ENCODE peak calls at places on chromosome 13, in seven cellular contexts. J, L, F, G, D, H and P are unnamed samples.

GRCh38 chr13:45768668-45769067 is 66.5 kb downstream of the CBY2 start:
- DNase-seq in F (no peak), H (no peak), J (no peak), D (no peak), L (no peak), G (no peak), P (no peak)

GRCh38 chr13:67238277-67238859 is 8.2 kb upstream of the PCDH9 start:
- DNase-seq in G (no peak), L (no peak), H (peak; percentile 37), J (no peak), F (no peak), D (no peak), P (no peak)

GRCh38 chr13:92407858-92408257 is 818.7 kb upstream of the GPC6 start:
- DNase-seq in G (no peak), H (no peak), L (peak; percentile 25), J (no peak), F (no peak), D (no peak), P (no peak)

GRCh38 chr13:100751826-100752225 is 77.2 kb upstream of the TMTC4 start:
- DNase-seq in F (no peak), L (no peak), J (no peak), G (no peak), D (no peak), H (no peak), P (no peak)

GRCh38 chr13:98044301-98044700 is 90.8 kb downstream of the IPO5 start:
- DNase-seq in H (no peak), F (no peak), G (no peak), L (no peak), J (no peak), D (no peak), P (no peak)

GRCh38 chr13:77509221-77509620 is 26.3 kb upstream of the SCEL start:
- DNase-seq in H (no peak), J (no peak), G (no peak), F (no peak), D (no peak), L (no peak), P (no peak)

GRCh38 chr13:74040200-74040599 is 94.0 kb downstream of the KLF12 start:
- DNase-seq in F (no peak), H (peak; percentile 65), L (no peak), G (peak; percentile 36), J (no peak), D (no peak), P (peak; percentile 62)

GRCh38 chr13:102793583-102794355 is 5.0 kb downstream of the POGLUT2 start:
- DNase-seq in J (no peak), F (no peak), D (no peak), G (no peak), L (no peak), H (no peak), P (no peak)

GRCh38 chr13:105758929-105759328 is 776.5 kb downstream of the EFNB2 start:
- DNase-seq in G (no peak), L (no peak), D (no peak), F (no peak), H (no peak), J (no peak), P (no peak)

GRCh38 chr13:41061914-41062837 is 867 bp downstream of the WBP4 start:
- DNase-seq in D (no peak), F (no peak), J (no peak), L (no peak), G (no peak), H (peak; percentile 86), P (no peak)

GRCh38 chr13:51674276-51674675 is 90.0 kb downstream of the WDFY2 start:
- DNase-seq in J (no peak), G (peak; percentile 89), F (peak; percentile 85), H (peak; percentile 49), L (peak; percentile 55), D (no peak), P (peak; percentile 27)

GRCh38 chr13:95296326-95296939 is 4.8 kb downstream of the ABCC4 start:
- DNase-seq in J (no peak), G (peak; percentile 72), D (no peak), H (peak; percentile 46), F (peak; percentile 79), L (no peak), P (peak; percentile 73)

GRCh38 chr13:75788494-75788991 is 152.4 kb downstream of the LMO7 start:
- DNase-seq in L (no peak), G (peak; percentile 52), D (no peak), F (no peak), J (no peak), H (no peak), P (peak; percentile 74)

GRCh38 chr13:75792526-75793187 is 156.5 kb downstream of the LMO7 start:
- DNase-seq in J (no peak), D (no peak), H (peak; percentile 59), L (no peak), F (no peak), G (no peak), P (no peak)

GRCh38 chr13:75787249-75787940 is 151.3 kb downstream of the LMO7 start:
- DNase-seq in G (no peak), D (no peak), F (no peak), J (no peak), L (no peak), H (no peak), P (no peak)

GRCh38 chr13:75790198-75790970 is 154.3 kb downstream of the LMO7 start:
- DNase-seq in J (no peak), D (no peak), L (no peak), G (no peak), H (no peak), F (no peak), P (no peak)

DNA sequence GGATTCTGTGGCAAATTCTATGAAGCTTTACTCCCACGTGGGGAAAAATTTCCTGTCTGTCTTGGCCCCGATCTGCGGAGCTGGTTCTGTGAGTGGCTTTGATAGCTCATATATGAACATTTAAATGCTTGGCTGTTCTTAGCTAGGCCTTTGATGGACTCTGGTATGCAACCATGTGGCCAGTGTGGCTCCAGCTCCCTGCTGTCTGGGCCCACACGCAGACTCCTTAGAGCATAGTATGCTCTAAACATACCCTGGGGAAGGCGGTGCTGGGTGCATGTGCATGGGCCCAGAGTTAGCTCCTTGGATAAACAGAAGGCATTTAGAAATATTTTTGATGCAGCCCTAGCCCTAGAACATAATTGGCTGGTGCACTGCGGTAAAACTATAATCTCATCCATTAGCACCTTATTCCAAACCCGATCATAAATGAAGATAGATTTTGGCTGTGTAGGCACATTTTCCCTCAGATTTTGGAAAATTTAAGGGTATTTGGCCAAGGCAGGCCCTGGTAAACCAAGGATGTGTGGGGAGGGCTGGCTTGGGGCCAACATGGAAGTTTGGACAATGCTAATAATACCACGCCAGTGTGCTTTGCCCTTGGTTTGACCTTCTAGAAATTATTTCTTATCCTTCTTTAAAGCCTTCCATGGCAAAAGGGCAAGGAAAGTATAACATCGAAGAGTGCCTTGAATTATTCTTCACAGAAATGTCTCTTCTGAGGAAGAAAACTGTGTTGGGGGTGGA is 153.5 kb downstream of the LMO7 start:
- DNase-seq in F (no peak), J (no peak), D (no peak), H (no peak), G (no peak), L (no peak), P (no peak)
- H3K27ac ChIP-seq in F (peak overlapping the region; percentile 38), J (no peak overlapping the region), D (peak overlapping the region; percentile 49), H (no peak overlapping the region), G (peak overlapping the region; percentile 55), L (no peak overlapping the region), P (no peak overlapping the region)

GRCh38 chr13:48221301-48222190 is 11.5 kb upstream of the ITM2B start:
- DNase-seq in L (no peak), D (no peak), G (no peak), H (no peak), F (no peak), J (peak; percentile 68), P (no peak)

GRCh38 chr13:48222358-48223015 is 10.5 kb upstream of the ITM2B start:
- DNase-seq in H (no peak), D (no peak), F (peak; percentile 75), L (no peak), G (no peak), J (peak; percentile 73), P (no peak)

GRCh38 chr13:48223016-48223385 is 10.0 kb upstream of the ITM2B start:
- DNase-seq in L (no peak), J (no peak), H (no peak), D (no peak), G (no peak), F (no peak), P (no peak)

GRCh38 chr13:48216204-48216711 is 16.7 kb upstream of the ITM2B start:
- DNase-seq in D (no peak), G (no peak), H (no peak), L (no peak), F (no peak), J (no peak), P (no peak)

GRCh38 chr13:48220592-48221300 is 12.3 kb upstream of the ITM2B start:
- DNase-seq in F (no peak), D (no peak), L (no peak), J (no peak), G (no peak), H (no peak), P (no peak)
- H3K27ac ChIP-seq in F (peak overlapping the region; percentile 85), D (peak overlapping the region; percentile 58), L (no peak overlapping the region), J (peak overlapping the region; percentile 64), G (peak overlapping the region; percentile 81), H (peak overlapping the region; percentile 67), P (peak overlapping the region; percentile 73)

DNA sequence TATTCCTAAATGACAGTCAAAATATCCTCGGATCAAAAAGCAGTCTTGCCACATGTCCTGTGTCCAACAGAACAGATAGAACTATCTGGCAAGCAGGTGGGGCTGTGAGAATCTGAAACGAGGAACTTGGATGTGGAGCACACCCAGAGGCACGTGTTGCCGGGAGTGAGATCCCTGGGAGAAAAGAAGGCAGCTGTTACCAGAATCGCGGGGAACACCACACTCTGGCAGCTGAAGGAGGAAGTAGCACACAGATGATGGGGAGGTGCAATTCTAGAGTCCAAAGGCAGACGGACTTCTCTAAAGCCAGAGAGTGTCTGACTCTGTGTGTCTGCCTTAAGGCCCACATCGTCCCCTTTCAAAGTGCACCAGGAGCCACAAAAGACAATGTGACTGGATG is 22.3 kb downstream of the SLC7A1 start:
- DNase-seq in D (no peak), L (no peak), G (peak; percentile 53), F (no peak), J (peak; percentile 82), H (no peak), P (peak; percentile 87)
- H3K27ac ChIP-seq in D (no peak overlapping the region), L (no peak overlapping the region), G (no peak overlapping the region), F (no peak overlapping the region), J (no peak overlapping the region), H (no peak overlapping the region), P (peak overlapping the region; percentile 45)

GRCh38 chr13:83531022-83531421 is 351.3 kb downstream of the SLITRK1 start:
- DNase-seq in H (no peak), J (no peak), G (no peak), F (no peak), L (no peak), D (no peak), P (no peak)
- H3K27ac ChIP-seq in H (no peak overlapping the region), J (no peak overlapping the region), G (no peak overlapping the region), F (no peak overlapping the region), L (no peak overlapping the region), D (no peak overlapping the region), P (no peak overlapping the region)

GRCh38 chr13:80337011-80337688 is 3.8 kb downstream of the SPRY2 start:
- DNase-seq in J (no peak), L (peak; percentile 70), F (no peak), G (no peak), H (peak; percentile 20), D (no peak), P (peak; percentile 35)
- H3K27ac ChIP-seq in J (peak overlapping the region; percentile 92), L (no peak overlapping the region), F (peak overlapping the region; percentile 95), G (peak overlapping the region; percentile 97), H (peak overlapping the region; percentile 97), D (peak overlapping the region; percentile 95), P (peak overlapping the region; percentile 98)